ENCODE peak calls at places on chromosomes 1 and 21, in four cellular contexts. One of them, this sample, is unnamed.

GRCh38 chr1:235068155-235069121 is 60.2 kb downstream of the TOMM20 start:
- DNase-seq in Calu3: peak
- DNase-seq in mucosa of descending colon: no peak
- DNase-seq in osteocyte: no peak
- DNase-seq in this sample: no peak

GRCh38 chr1:100941580-100942216 is 45.8 kb downstream of the SLC30A7 start:
- DNase-seq in Calu3: no peak
- DNase-seq in mucosa of descending colon: no peak
- DNase-seq in osteocyte: no peak
- DNase-seq in this sample: no peak

GRCh38 chr21:25938673-25939395 is 204.1 kb downstream of the GABPA start:
- DNase-seq in mucosa of descending colon: no peak
- DNase-seq in osteocyte: no peak
- DNase-seq in Calu3: no peak
- DNase-seq in this sample: no peak

GRCh38 chr1:169387383-169387782 is 19.4 kb downstream of the BLZF1 start:
- DNase-seq in osteocyte: no peak
- DNase-seq in mucosa of descending colon: no peak
- DNase-seq in Calu3: no peak
- DNase-seq in this sample: no peak

GRCh38 chr1:6330410-6330827 is 63.1 kb downstream of the ACOT7 start:
- DNase-seq in Calu3: no peak
- DNase-seq in mucosa of descending colon: no peak
- DNase-seq in osteocyte: no peak
- DNase-seq in this sample: no peak

GRCh38 chr1:58981392-58981791 is 197.5 kb upstream of the JUN start:
- DNase-seq in osteocyte: no peak
- DNase-seq in Calu3: no peak
- DNase-seq in mucosa of descending colon: no peak
- DNase-seq in this sample: no peak

GRCh38 chr1:41626616-41627375 is 142.3 kb upstream of the EDN2 start:
- DNase-seq in osteocyte: peak
- DNase-seq in Calu3: peak
- DNase-seq in mucosa of descending colon: no peak
- DNase-seq in this sample: no peak

GRCh38 chr1:162003061-162003824 is 20.4 kb downstream of the OLFML2B start:
- DNase-seq in mucosa of descending colon: peak
- DNase-seq in Calu3: no peak
- DNase-seq in osteocyte: peak
- DNase-seq in this sample: no peak

GRCh38 chr1:33097137-33097611 is 16.2 kb downstream of the AZIN2 start:
- DNase-seq in mucosa of descending colon: no peak
- DNase-seq in Calu3: no peak
- DNase-seq in osteocyte: no peak
- DNase-seq in this sample: no peak

GRCh38 chr1:224080082-224080774 is 33.7 kb upstream of the FBXO28 start:
- DNase-seq in osteocyte: no peak
- DNase-seq in mucosa of descending colon: no peak
- DNase-seq in Calu3: peak
- DNase-seq in this sample: no peak

GRCh38 chr1:150407330-150407729 is 43.4 kb downstream of the RPRD2 start:
- DNase-seq in osteocyte: no peak
- DNase-seq in Calu3: no peak
- DNase-seq in mucosa of descending colon: no peak
- DNase-seq in this sample: no peak

GRCh38 chr21:28445081-28445830 is 547.4 kb downstream of the LTN1 start:
- DNase-seq in mucosa of descending colon: no peak
- DNase-seq in Calu3: no peak
- DNase-seq in osteocyte: no peak
- DNase-seq in this sample: no peak

GRCh38 chr1:40704817-40705733 is 13.6 kb downstream of the NFYC start:
- DNase-seq in Calu3: no peak
- DNase-seq in osteocyte: no peak
- DNase-seq in mucosa of descending colon: no peak
- DNase-seq in this sample: no peak

GRCh38 chr1:108200627-108201106 is 524 bp upstream of the SLC25A24 start:
- DNase-seq in mucosa of descending colon: no peak
- DNase-seq in Calu3: peak
- DNase-seq in osteocyte: no peak
- DNase-seq in this sample: no peak

GRCh38 chr1:181541947-181542346 is 58.6 kb downstream of the CACNA1E start:
- DNase-seq in Calu3: no peak
- DNase-seq in mucosa of descending colon: no peak
- DNase-seq in osteocyte: no peak
- DNase-seq in this sample: no peak

GRCh38 chr1:951364-951763 is 7.7 kb downstream of the NOC2L start:
- DNase-seq in osteocyte: no peak
- DNase-seq in mucosa of descending colon: no peak
- DNase-seq in Calu3: no peak
- DNase-seq in this sample: no peak
- TF ChIP-seq CTCF in osteocyte: peak
- TF ChIP-seq CTCF in mucosa of descending colon: no peak
- TF ChIP-seq CTCF in Calu3: peak
- TF ChIP-seq CTCF in this sample: peak

GRCh38 chr1:28773105-28773504 is 36.4 kb downstream of the YTHDF2 start:
- DNase-seq in mucosa of descending colon: no peak
- DNase-seq in Calu3: no peak
- DNase-seq in osteocyte: no peak
- DNase-seq in this sample: no peak

GRCh38 chr1:28778021-28778420 is 33.9 kb upstream of the OPRD1 start:
- DNase-seq in mucosa of descending colon: no peak
- DNase-seq in osteocyte: no peak
- DNase-seq in Calu3: no peak
- DNase-seq in this sample: no peak

GRCh38 chr1:28776341-28776740 is 35.6 kb upstream of the OPRD1 start:
- DNase-seq in mucosa of descending colon: no peak
- DNase-seq in osteocyte: no peak
- DNase-seq in Calu3: no peak
- DNase-seq in this sample: no peak

GRCh38 chr1:28779751-28780150 is 32.2 kb upstream of the OPRD1 start:
- DNase-seq in Calu3: no peak
- DNase-seq in osteocyte: no peak
- DNase-seq in mucosa of descending colon: no peak
- DNase-seq in this sample: no peak

GRCh38 chr1:28775121-28775942 is 36.6 kb upstream of the OPRD1 start:
- DNase-seq in mucosa of descending colon: peak
- DNase-seq in osteocyte: no peak
- DNase-seq in Calu3: peak
- DNase-seq in this sample: no peak
- TF ChIP-seq CTCF in mucosa of descending colon: no peak
- TF ChIP-seq CTCF in osteocyte: no peak
- TF ChIP-seq CTCF in Calu3: no peak
- TF ChIP-seq CTCF in this sample: no peak

GRCh38 chr1:226953175-226953800 is 13.2 kb downstream of the COQ8A start:
- DNase-seq in mucosa of descending colon: no peak
- DNase-seq in osteocyte: no peak
- DNase-seq in Calu3: no peak
- DNase-seq in this sample: no peak

GRCh38 chr1:226950316-226950715 is 10.2 kb downstream of the COQ8A start:
- DNase-seq in mucosa of descending colon: no peak
- DNase-seq in osteocyte: no peak
- DNase-seq in Calu3: no peak
- DNase-seq in this sample: no peak

GRCh38 chr1:226950875-226951274 is 10.8 kb downstream of the COQ8A start:
- DNase-seq in osteocyte: peak
- DNase-seq in Calu3: no peak
- DNase-seq in mucosa of descending colon: no peak
- DNase-seq in this sample: no peak

GRCh38 chr1:226951286-226952120 is 11.4 kb downstream of the COQ8A start:
- DNase-seq in Calu3: no peak
- DNase-seq in osteocyte: no peak
- DNase-seq in mucosa of descending colon: no peak
- DNase-seq in this sample: no peak

GRCh38 chr1:226952121-226952441 is 12.0 kb downstream of the COQ8A start:
- DNase-seq in osteocyte: no peak
- DNase-seq in Calu3: no peak
- DNase-seq in mucosa of descending colon: no peak
- DNase-seq in this sample: no peak
- TF ChIP-seq CTCF in osteocyte: no peak
- TF ChIP-seq CTCF in Calu3: no peak
- TF ChIP-seq CTCF in mucosa of descending colon: no peak
- TF ChIP-seq CTCF in this sample: no peak

GRCh38 chr1:159250817-159251216 is 46.1 kb downstream of the ACKR1 start:
- DNase-seq in mucosa of descending colon: no peak
- DNase-seq in Calu3: no peak
- DNase-seq in osteocyte: no peak
- DNase-seq in this sample: no peak
- TF ChIP-seq CTCF in mucosa of descending colon: no peak
- TF ChIP-seq CTCF in Calu3: no peak
- TF ChIP-seq CTCF in osteocyte: no peak
- TF ChIP-seq CTCF in this sample: no peak

GRCh38 chr1:159778266-159778665 is 2.5 kb upstream of the DUSP23 start:
- DNase-seq in mucosa of descending colon: no peak
- DNase-seq in osteocyte: no peak
- DNase-seq in Calu3: no peak
- DNase-seq in this sample: no peak

GRCh38 chr1:159771501-159771900 is 9.3 kb upstream of the DUSP23 start:
- DNase-seq in mucosa of descending colon: no peak
- DNase-seq in Calu3: no peak
- DNase-seq in osteocyte: no peak
- DNase-seq in this sample: no peak

GRCh38 chr1:159779403-159779851 is 1.3 kb upstream of the DUSP23 start:
- DNase-seq in osteocyte: no peak
- DNase-seq in Calu3: no peak
- DNase-seq in mucosa of descending colon: no peak
- DNase-seq in this sample: no peak

GRCh38 chr1:159774465-159774864 is 6.3 kb upstream of the DUSP23 start:
- DNase-seq in osteocyte: no peak
- DNase-seq in mucosa of descending colon: no peak
- DNase-seq in Calu3: no peak
- DNase-seq in this sample: no peak

DNA sequence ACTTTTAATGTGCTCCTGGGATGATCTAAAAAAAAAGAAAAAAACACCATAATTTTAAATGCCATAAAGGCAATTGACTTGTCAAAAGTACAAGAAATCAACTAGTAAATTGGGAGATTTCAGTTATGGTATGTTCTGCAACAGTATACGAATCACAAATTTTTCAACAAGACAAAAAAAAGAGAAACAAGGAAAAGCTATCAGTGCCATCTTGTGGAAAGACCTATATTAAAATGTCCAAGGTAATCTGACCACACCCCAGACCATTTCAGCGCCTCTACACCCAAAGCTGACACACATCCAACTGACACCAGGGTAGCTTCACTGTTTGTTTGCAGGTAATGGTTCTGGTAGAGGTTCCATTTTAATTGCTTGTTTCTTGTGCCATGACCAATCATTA is 5.0 kb upstream of the DUSP23 start:
- DNase-seq in osteocyte: no peak
- DNase-seq in Calu3: no peak
- DNase-seq in mucosa of descending colon: no peak
- DNase-seq in this sample: no peak
- TF ChIP-seq CTCF in osteocyte: peak
- TF ChIP-seq CTCF in Calu3: no peak
- TF ChIP-seq CTCF in mucosa of descending colon: no peak
- TF ChIP-seq CTCF in this sample: no peak

DNA sequence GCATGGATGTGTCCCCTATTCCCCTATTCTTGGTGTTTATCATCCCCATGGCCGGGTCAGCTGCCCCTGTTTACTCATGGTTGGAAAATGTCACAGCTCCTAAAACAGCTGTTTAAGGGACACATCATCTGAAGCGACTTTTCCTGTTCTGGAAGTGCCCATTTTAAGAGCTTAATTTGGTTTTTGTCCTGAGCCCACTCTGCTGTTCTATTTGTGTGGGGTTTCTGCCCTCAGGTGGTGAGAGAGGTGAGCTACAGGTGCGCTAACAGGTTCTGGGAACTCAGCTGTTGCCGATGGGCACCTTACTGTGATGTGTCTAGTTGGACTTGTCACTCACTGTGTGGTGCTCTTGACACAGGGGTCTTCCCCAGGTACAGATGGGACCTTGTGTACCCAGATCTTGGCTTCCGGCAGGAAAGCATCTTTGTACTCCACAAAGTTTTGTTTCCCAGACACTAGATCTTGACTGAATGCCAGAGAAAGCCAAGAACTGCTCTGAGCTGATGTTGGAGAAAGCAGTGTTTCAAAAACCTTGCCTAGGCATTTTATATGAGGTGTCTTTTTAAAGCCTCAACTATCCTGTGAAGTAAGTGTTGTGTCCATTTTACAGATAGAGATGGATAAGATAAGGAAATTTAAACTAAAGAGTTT is 59.0 kb upstream of the CD1D start:
- DNase-seq in osteocyte: no peak
- DNase-seq in mucosa of descending colon: no peak
- DNase-seq in Calu3: peak
- DNase-seq in this sample: no peak
- TF ChIP-seq CTCF in osteocyte: peak
- TF ChIP-seq CTCF in mucosa of descending colon: peak
- TF ChIP-seq CTCF in Calu3: peak
- TF ChIP-seq CTCF in this sample: peak

GRCh38 chr1:241362350-241362749 is 5.3 kb upstream of the RGS7 start:
- DNase-seq in mucosa of descending colon: no peak
- DNase-seq in Calu3: no peak
- DNase-seq in osteocyte: no peak
- DNase-seq in this sample: no peak
- TF ChIP-seq CTCF in mucosa of descending colon: no peak
- TF ChIP-seq CTCF in Calu3: no peak
- TF ChIP-seq CTCF in osteocyte: no peak
- TF ChIP-seq CTCF in this sample: no peak

GRCh38 chr1:154992721-154993571 is 440 bp upstream of the LENEP start:
- DNase-seq in Calu3: peak
- DNase-seq in osteocyte: no peak
- DNase-seq in mucosa of descending colon: peak
- DNase-seq in this sample: no peak
- TF ChIP-seq CTCF in Calu3: no peak
- TF ChIP-seq CTCF in osteocyte: peak
- TF ChIP-seq CTCF in mucosa of descending colon: no peak
- TF ChIP-seq CTCF in this sample: no peak

GRCh38 chr1:190286111-190286510 is 191.6 kb downstream of the BRINP3 start:
- DNase-seq in Calu3: no peak
- DNase-seq in osteocyte: no peak
- DNase-seq in mucosa of descending colon: no peak
- DNase-seq in this sample: no peak
- TF ChIP-seq CTCF in Calu3: no peak
- TF ChIP-seq CTCF in osteocyte: no peak
- TF ChIP-seq CTCF in mucosa of descending colon: no peak
- TF ChIP-seq CTCF in this sample: no peak